ENCODE peak calls at places on chromosomes 13 and 19, in eight cellular contexts. One of them, this sample, is unnamed.

GRCh38 chr19:14536926-14537692 is 7.7 kb downstream of the TECR start:
- DNase-seq in progenitor cell of endocrine pancreas: peak
- DNase-seq in AG10803: peak
- DNase-seq in activated B cell treated with CpG ODN at 0.5 μM for 24 hours: no peak
- DNase-seq in sigmoid colon: no peak
- DNase-seq in IMR-90: no peak
- DNase-seq in retinal pigment epithelial cell: no peak
- DNase-seq in brain microvascular endothelial cell: peak
- DNase-seq in this sample: no peak

GRCh38 chr13:75825161-75825560 is 189.0 kb downstream of the LMO7 start:
- DNase-seq in progenitor cell of endocrine pancreas: no peak
- DNase-seq in AG10803: no peak
- DNase-seq in activated B cell treated with CpG ODN at 0.5 μM for 24 hours: no peak
- DNase-seq in sigmoid colon: no peak
- DNase-seq in IMR-90: no peak
- DNase-seq in retinal pigment epithelial cell: peak
- DNase-seq in brain microvascular endothelial cell: no peak
- DNase-seq in this sample: no peak

GRCh38 chr19:11383706-11384048 is 437 bp downstream of the EPOR start:
- DNase-seq in progenitor cell of endocrine pancreas: no peak
- DNase-seq in AG10803: no peak
- DNase-seq in activated B cell treated with CpG ODN at 0.5 μM for 24 hours: no peak
- DNase-seq in sigmoid colon: no peak
- DNase-seq in IMR-90: no peak
- DNase-seq in retinal pigment epithelial cell: no peak
- DNase-seq in brain microvascular endothelial cell: no peak
- DNase-seq in this sample: no peak

GRCh38 chr19:35841961-35842595 is 10.2 kb downstream of the NPHS1 start:
- DNase-seq in progenitor cell of endocrine pancreas: no peak
- DNase-seq in AG10803: no peak
- DNase-seq in activated B cell treated with CpG ODN at 0.5 μM for 24 hours: no peak
- DNase-seq in sigmoid colon: no peak
- DNase-seq in IMR-90: no peak
- DNase-seq in retinal pigment epithelial cell: no peak
- DNase-seq in brain microvascular endothelial cell: no peak
- DNase-seq in this sample: no peak

GRCh38 chr13:35530147-35530546 is 53.7 kb upstream of the MAB21L1 start:
- DNase-seq in progenitor cell of endocrine pancreas: no peak
- DNase-seq in AG10803: no peak
- DNase-seq in activated B cell treated with CpG ODN at 0.5 μM for 24 hours: no peak
- DNase-seq in sigmoid colon: no peak
- DNase-seq in IMR-90: no peak
- DNase-seq in retinal pigment epithelial cell: no peak
- DNase-seq in brain microvascular endothelial cell: no peak
- DNase-seq in this sample: no peak

GRCh38 chr13:113220141-113220598 is 10.8 kb downstream of the CUL4A start:
- DNase-seq in progenitor cell of endocrine pancreas: no peak
- DNase-seq in AG10803: no peak
- DNase-seq in activated B cell treated with CpG ODN at 0.5 μM for 24 hours: no peak
- DNase-seq in sigmoid colon: no peak
- DNase-seq in IMR-90: no peak
- DNase-seq in retinal pigment epithelial cell: no peak
- DNase-seq in brain microvascular endothelial cell: no peak
- DNase-seq in this sample: no peak

GRCh38 chr19:35223084-35223790 is 5.3 kb downstream of the FAM187B start:
- DNase-seq in progenitor cell of endocrine pancreas: no peak
- DNase-seq in AG10803: no peak
- DNase-seq in activated B cell treated with CpG ODN at 0.5 μM for 24 hours: no peak
- DNase-seq in sigmoid colon: no peak
- DNase-seq in IMR-90: no peak
- DNase-seq in retinal pigment epithelial cell: no peak
- DNase-seq in brain microvascular endothelial cell: no peak
- DNase-seq in this sample: no peak

GRCh38 chr19:24074720-24075119 is 12.3 kb upstream of the ZNF254 start:
- DNase-seq in progenitor cell of endocrine pancreas: no peak
- DNase-seq in AG10803: peak
- DNase-seq in activated B cell treated with CpG ODN at 0.5 μM for 24 hours: no peak
- DNase-seq in sigmoid colon: no peak
- DNase-seq in IMR-90: peak
- DNase-seq in retinal pigment epithelial cell: no peak
- DNase-seq in brain microvascular endothelial cell: peak
- DNase-seq in this sample: no peak

GRCh38 chr13:28474491-28475134 is 20.3 kb downstream of the FLT1 start:
- DNase-seq in progenitor cell of endocrine pancreas: no peak
- DNase-seq in AG10803: peak
- DNase-seq in activated B cell treated with CpG ODN at 0.5 μM for 24 hours: no peak
- DNase-seq in sigmoid colon: no peak
- DNase-seq in IMR-90: no peak
- DNase-seq in retinal pigment epithelial cell: no peak
- DNase-seq in brain microvascular endothelial cell: no peak
- DNase-seq in this sample: no peak

GRCh38 chr13:111508902-111509509 is 188.6 kb downstream of the TEX29 start:
- DNase-seq in progenitor cell of endocrine pancreas: no peak
- DNase-seq in AG10803: no peak
- DNase-seq in activated B cell treated with CpG ODN at 0.5 μM for 24 hours: no peak
- DNase-seq in sigmoid colon: no peak
- DNase-seq in IMR-90: no peak
- DNase-seq in retinal pigment epithelial cell: no peak
- DNase-seq in brain microvascular endothelial cell: no peak
- DNase-seq in this sample: no peak

GRCh38 chr13:50511877-50512332 is 331.6 kb downstream of the DLEU7 start:
- DNase-seq in progenitor cell of endocrine pancreas: no peak
- DNase-seq in AG10803: no peak
- DNase-seq in activated B cell treated with CpG ODN at 0.5 μM for 24 hours: no peak
- DNase-seq in sigmoid colon: no peak
- DNase-seq in IMR-90: no peak
- DNase-seq in retinal pigment epithelial cell: no peak
- DNase-seq in brain microvascular endothelial cell: no peak
- DNase-seq in this sample: no peak

DNA sequence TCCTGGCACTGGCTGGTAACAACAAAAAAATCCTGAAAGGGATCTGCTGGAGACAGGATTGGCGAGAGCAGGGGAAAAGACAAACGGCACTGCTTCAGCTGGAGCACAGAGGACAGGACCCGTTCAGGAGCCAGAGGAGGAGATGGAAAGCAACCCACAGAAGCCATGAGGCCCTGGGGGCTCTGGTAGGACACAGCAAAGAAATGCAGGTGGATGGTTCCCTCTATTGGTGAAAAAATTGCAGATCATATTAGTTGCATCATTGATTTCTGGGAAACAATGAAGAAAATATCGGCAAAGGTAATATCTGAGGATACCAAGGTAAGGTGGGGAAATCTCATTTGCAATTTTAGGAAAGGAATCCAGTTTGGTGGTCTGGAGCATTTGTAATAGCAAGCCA is 25.7 kb upstream of the TPP2 start:
- DNase-seq in progenitor cell of endocrine pancreas: no peak
- DNase-seq in AG10803: no peak
- DNase-seq in activated B cell treated with CpG ODN at 0.5 μM for 24 hours: no peak
- DNase-seq in sigmoid colon: no peak
- DNase-seq in IMR-90: no peak
- DNase-seq in retinal pigment epithelial cell: no peak
- DNase-seq in brain microvascular endothelial cell: no peak
- DNase-seq in this sample: no peak
- TF ChIP-seq CTCF in progenitor cell of endocrine pancreas: peak
- TF ChIP-seq CTCF in AG10803: peak
- TF ChIP-seq CTCF in activated B cell treated with CpG ODN at 0.5 μM for 24 hours: no peak
- TF ChIP-seq CTCF in sigmoid colon: no peak
- TF ChIP-seq CTCF in IMR-90: peak
- TF ChIP-seq CTCF in retinal pigment epithelial cell: peak
- TF ChIP-seq CTCF in brain microvascular endothelial cell: peak
- TF ChIP-seq CTCF in this sample: peak

GRCh38 chr19:5891938-5892771 is 11.4 kb downstream of the NDUFA11 start:
- DNase-seq in progenitor cell of endocrine pancreas: peak
- DNase-seq in AG10803: peak
- DNase-seq in activated B cell treated with CpG ODN at 0.5 μM for 24 hours: no peak
- DNase-seq in sigmoid colon: no peak
- DNase-seq in IMR-90: peak
- DNase-seq in retinal pigment epithelial cell: no peak
- DNase-seq in brain microvascular endothelial cell: peak
- DNase-seq in this sample: no peak
- TF ChIP-seq CTCF in progenitor cell of endocrine pancreas: peak
- TF ChIP-seq CTCF in AG10803: peak
- TF ChIP-seq CTCF in activated B cell treated with CpG ODN at 0.5 μM for 24 hours: no peak
- TF ChIP-seq CTCF in sigmoid colon: peak
- TF ChIP-seq CTCF in IMR-90: peak
- TF ChIP-seq CTCF in retinal pigment epithelial cell: peak
- TF ChIP-seq CTCF in brain microvascular endothelial cell: peak
- TF ChIP-seq CTCF in this sample: peak

DNA sequence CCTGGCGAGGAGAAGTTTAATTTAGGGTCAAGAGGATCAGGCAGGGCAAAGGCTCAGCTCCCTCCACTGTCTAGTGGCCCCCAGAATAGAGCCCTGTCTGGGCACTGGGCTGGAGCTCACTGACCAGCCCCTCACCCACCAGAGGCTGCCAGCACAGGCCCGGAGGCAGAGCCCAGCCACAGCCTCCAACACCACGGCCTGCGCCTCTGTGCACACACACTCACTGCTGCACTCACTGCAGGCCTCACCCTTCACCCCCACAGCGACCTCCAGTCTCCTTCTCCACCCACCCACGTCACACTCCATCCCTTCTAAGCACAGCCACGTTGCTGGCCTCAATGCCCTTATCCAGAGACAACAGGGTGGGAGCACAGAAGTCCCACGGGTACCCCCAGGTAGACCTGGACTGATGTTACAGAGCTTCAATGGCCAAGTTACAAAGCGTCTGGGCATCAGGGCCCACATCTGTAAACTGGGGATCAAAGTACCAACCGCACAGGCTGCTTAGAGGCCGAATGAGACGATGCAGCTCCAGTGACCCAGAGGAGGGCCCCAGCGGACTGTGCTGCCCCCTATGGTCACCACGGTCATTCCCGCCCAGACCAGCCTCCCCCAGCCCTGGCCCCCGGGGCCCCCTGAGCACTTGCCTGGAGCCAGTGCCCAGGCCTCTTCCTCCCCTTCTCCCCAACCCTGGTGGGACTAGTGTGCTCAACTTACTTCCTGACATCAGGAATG is 4.5 kb upstream of the PRKD2 start:
- DNase-seq in progenitor cell of endocrine pancreas: no peak
- DNase-seq in AG10803: no peak
- DNase-seq in activated B cell treated with CpG ODN at 0.5 μM for 24 hours: no peak
- DNase-seq in sigmoid colon: no peak
- DNase-seq in IMR-90: no peak
- DNase-seq in retinal pigment epithelial cell: no peak
- DNase-seq in brain microvascular endothelial cell: no peak
- DNase-seq in this sample: no peak
- TF ChIP-seq CTCF in progenitor cell of endocrine pancreas: peak
- TF ChIP-seq CTCF in AG10803: no peak
- TF ChIP-seq CTCF in activated B cell treated with CpG ODN at 0.5 μM for 24 hours: no peak
- TF ChIP-seq CTCF in sigmoid colon: no peak
- TF ChIP-seq CTCF in IMR-90: peak
- TF ChIP-seq CTCF in retinal pigment epithelial cell: peak
- TF ChIP-seq CTCF in brain microvascular endothelial cell: peak
- TF ChIP-seq CTCF in this sample: peak

GRCh38 chr19:950352-951066 is 24.7 kb downstream of the ARID3A start:
- DNase-seq in progenitor cell of endocrine pancreas: no peak
- DNase-seq in AG10803: no peak
- DNase-seq in activated B cell treated with CpG ODN at 0.5 μM for 24 hours: no peak
- DNase-seq in sigmoid colon: no peak
- DNase-seq in IMR-90: no peak
- DNase-seq in retinal pigment epithelial cell: no peak
- DNase-seq in brain microvascular endothelial cell: no peak
- DNase-seq in this sample: no peak
- TF ChIP-seq CTCF in progenitor cell of endocrine pancreas: no peak
- TF ChIP-seq CTCF in AG10803: no peak
- TF ChIP-seq CTCF in activated B cell treated with CpG ODN at 0.5 μM for 24 hours: no peak
- TF ChIP-seq CTCF in sigmoid colon: no peak
- TF ChIP-seq CTCF in IMR-90: no peak
- TF ChIP-seq CTCF in retinal pigment epithelial cell: no peak
- TF ChIP-seq CTCF in brain microvascular endothelial cell: no peak
- TF ChIP-seq CTCF in this sample: no peak

GRCh38 chr19:8986296-8986695 is 23.9 kb downstream of the MUC16 start:
- DNase-seq in progenitor cell of endocrine pancreas: no peak
- DNase-seq in AG10803: no peak
- DNase-seq in activated B cell treated with CpG ODN at 0.5 μM for 24 hours: no peak
- DNase-seq in sigmoid colon: no peak
- DNase-seq in IMR-90: no peak
- DNase-seq in retinal pigment epithelial cell: no peak
- DNase-seq in brain microvascular endothelial cell: no peak
- DNase-seq in this sample: no peak

DNA sequence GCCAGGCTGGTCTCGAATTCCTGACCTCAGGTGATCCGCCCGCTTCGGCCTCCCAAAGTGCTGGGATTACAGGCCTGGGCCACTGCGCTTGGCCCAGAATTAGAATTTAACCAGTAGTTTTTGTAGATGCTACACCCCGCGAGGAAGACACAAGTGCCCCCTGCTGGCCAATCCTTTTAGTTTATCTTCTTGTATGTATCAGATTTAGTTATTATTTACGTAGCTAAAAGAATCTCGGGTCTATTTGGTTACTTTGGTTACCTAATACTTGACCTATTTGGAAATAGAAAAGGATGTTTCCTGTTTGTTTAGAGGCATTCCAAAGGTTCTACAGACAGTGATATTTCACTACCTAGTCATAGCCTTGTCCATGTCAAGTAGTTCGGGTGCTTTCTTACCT is 22.0 kb downstream of the MUC16 start:
- DNase-seq in progenitor cell of endocrine pancreas: no peak
- DNase-seq in AG10803: no peak
- DNase-seq in activated B cell treated with CpG ODN at 0.5 μM for 24 hours: no peak
- DNase-seq in sigmoid colon: no peak
- DNase-seq in IMR-90: no peak
- DNase-seq in retinal pigment epithelial cell: no peak
- DNase-seq in brain microvascular endothelial cell: no peak
- DNase-seq in this sample: no peak
- TF ChIP-seq CTCF in progenitor cell of endocrine pancreas: no peak
- TF ChIP-seq CTCF in AG10803: no peak
- TF ChIP-seq CTCF in activated B cell treated with CpG ODN at 0.5 μM for 24 hours: no peak
- TF ChIP-seq CTCF in sigmoid colon: no peak
- TF ChIP-seq CTCF in IMR-90: no peak
- TF ChIP-seq CTCF in retinal pigment epithelial cell: no peak
- TF ChIP-seq CTCF in brain microvascular endothelial cell: no peak
- TF ChIP-seq CTCF in this sample: no peak

GRCh38 chr13:100302391-100302790 is 213.5 kb downstream of the PCCA start:
- DNase-seq in progenitor cell of endocrine pancreas: no peak
- DNase-seq in AG10803: no peak
- DNase-seq in activated B cell treated with CpG ODN at 0.5 μM for 24 hours: no peak
- DNase-seq in sigmoid colon: no peak
- DNase-seq in IMR-90: no peak
- DNase-seq in retinal pigment epithelial cell: no peak
- DNase-seq in brain microvascular endothelial cell: no peak
- DNase-seq in this sample: no peak
- TF ChIP-seq CTCF in progenitor cell of endocrine pancreas: no peak
- TF ChIP-seq CTCF in AG10803: no peak
- TF ChIP-seq CTCF in activated B cell treated with CpG ODN at 0.5 μM for 24 hours: no peak
- TF ChIP-seq CTCF in sigmoid colon: no peak
- TF ChIP-seq CTCF in IMR-90: no peak
- TF ChIP-seq CTCF in retinal pigment epithelial cell: no peak
- TF ChIP-seq CTCF in brain microvascular endothelial cell: no peak
- TF ChIP-seq CTCF in this sample: no peak

This sample was measured in type B pancreatic cell.